ENCODE peak calls at places on chromosomes 3 and 15, in four cellular contexts. V is IMR-90, H is GM12878, R is K562. K is an unnamed sample.

GRCh38 chr3:195260286-195260905 is 10.6 kb downstream of the XXYLT1 start:
- DNase-seq in H (no peak), V (no peak), R (no peak), K (no peak)

GRCh38 chr3:17741621-17742091 is 775 bp downstream of the TBC1D5 start:
- DNase-seq in V (no peak), H (no peak), R (peak; percentile 39), K (no peak)

GRCh38 chr3:56796202-56796601 is 5.5 kb downstream of the ARHGEF3 start:
- DNase-seq in R (no peak), H (no peak), V (peak; percentile 61), K (no peak)

GRCh38 chr3:64450396-64450956 is 225.2 kb upstream of the PRICKLE2 start:
- DNase-seq in H (peak; percentile 12), V (no peak), R (no peak), K (no peak)

GRCh38 chr3:17065315-17065714 is 180.6 kb downstream of the PLCL2 start:
- DNase-seq in V (no peak), R (no peak), H (no peak), K (no peak)

GRCh38 chr15:89707577-89707976 is 17.0 kb downstream of the WDR93 start:
- DNase-seq in H (no peak), R (no peak), V (no peak), K (no peak)

GRCh38 chr3:31704651-31705179 is 172.0 kb downstream of the STT3B start:
- DNase-seq in R (no peak), H (no peak), V (peak; percentile 92), K (peak; percentile 62)

GRCh38 chr15:59170295-59170881 is 36.3 kb upstream of the LDHAL6B start:
- DNase-seq in H (no peak), V (no peak), R (no peak), K (no peak)

GRCh38 chr3:39668420-39668819 is 141.0 kb upstream of the MYRIP start:
- DNase-seq in R (peak; percentile 54), V (peak; percentile 38), H (no peak), K (peak; percentile 13)

GRCh38 chr3:78986702-78987101 is 781.1 kb downstream of the ROBO1 start:
- DNase-seq in H (no peak), V (no peak), R (no peak), K (no peak)

GRCh38 chr3:110708166-110708565 is 363.4 kb upstream of the NECTIN3 start:
- DNase-seq in V (no peak), H (no peak), R (no peak), K (no peak)

GRCh38 chr15:61227269-61228024 is 1.7 kb downstream of the RORA start:
- DNase-seq in R (no peak), H (no peak), V (peak; percentile 50), K (peak; percentile 10)

GRCh38 chr3:117898722-117899121 is 1135.9 kb downstream of the IGSF11 start:
- DNase-seq in R (peak; percentile 1), H (no peak), V (no peak), K (peak; percentile 52)

GRCh38 chr3:98013428-98014349 is 21.4 kb downstream of the GABRR3 start:
- DNase-seq in H (no peak), R (no peak), V (peak; percentile 33), K (peak; percentile 31)

GRCh38 chr15:89003865-89004725 is 84.2 kb upstream of the ABHD2 start:
- DNase-seq in R (peak; percentile 78), H (no peak), V (peak; percentile 73), K (peak; percentile 78)

GRCh38 chr3:75101329-75102147 is 487.1 kb upstream of the CNTN3 start:
- DNase-seq in R (no peak), V (no peak), H (no peak), K (no peak)

GRCh38 chr15:39581501-39582285 is 814 bp downstream of the THBS1 start:
- DNase-seq in R (peak; percentile 18), V (peak; percentile 65), H (no peak), K (peak; percentile 52)

GRCh38 chr3:152461460-152461859 is 192.7 kb downstream of the MBNL1 start:
- DNase-seq in V (no peak), H (no peak), R (no peak), K (no peak)

GRCh38 chr15:52220896-52221660 is 29.9 kb upstream of the GNB5 start:
- DNase-seq in H (no peak), V (no peak), R (no peak), K (no peak)

GRCh38 chr15:29713784-29714183 is 108.5 kb downstream of the TJP1 start:
- DNase-seq in R (no peak), H (no peak), V (no peak), K (no peak)

GRCh38 chr3:179069762-179070390 is 1.7 kb downstream of the ZMAT3 start:
- DNase-seq in H (no peak), R (no peak), V (peak; percentile 58), K (no peak)

GRCh38 chr3:54685213-54685612 is 242.6 kb downstream of the LRTM1 start:
- DNase-seq in H (no peak), R (no peak), V (no peak), K (no peak)

GRCh38 chr15:44782516-44782915 is 46.2 kb downstream of the TRIM69 start:
- DNase-seq in R (no peak), V (no peak), H (no peak), K (no peak)

GRCh38 chr15:66698318-66698961 is 3.6 kb upstream of the SMAD6 start:
- DNase-seq in R (peak; percentile 61), V (peak; percentile 56), H (no peak), K (peak; percentile 93)

GRCh38 chr15:90264649-90265048 is 823 bp upstream of the NGRN start:
- DNase-seq in H (no peak), R (no peak), V (no peak), K (peak; percentile 18)

GRCh38 chr3:3627104-3627503 is 172.1 kb upstream of the LRRN1 start:
- DNase-seq in V (no peak), R (no peak), H (no peak), K (no peak)

GRCh38 chr15:67048281-67049279 is 16.8 kb upstream of the SMAD3 start:
- DNase-seq in H (no peak), V (peak; percentile 96), R (no peak), K (peak; percentile 98)

GRCh38 chr3:133573054-133573628 is 345 bp upstream of the CDV3 start:
- DNase-seq in R (peak; percentile 92), H (peak; percentile 99), V (peak; percentile 100), K (peak; percentile 74)

GRCh38 chr15:52780172-52780980 is 9.8 kb downstream of the ONECUT1 start:
- DNase-seq in H (peak; percentile 39), V (peak; percentile 41), R (peak; percentile 44), K (peak; percentile 55)

GRCh38 chr3:127483902-127484591 is 106.5 kb downstream of the TPRA1 start:
- DNase-seq in V (no peak), R (no peak), H (peak; percentile 38), K (no peak)

GRCh38 chr3:188926741-188927650 is 244.8 kb upstream of the TPRG1 start:
- DNase-seq in R (no peak), H (no peak), V (peak; percentile 8), K (no peak)

GRCh38 chr3:71447803-71448202 is 135.7 kb downstream of the FOXP1 start:
- DNase-seq in R (no peak), V (peak; percentile 46), H (no peak), K (no peak)

GRCh38 chr15:45022871-45023658 is at the start of gene SORD:
- DNase-seq in R (peak; percentile 97), V (peak; percentile 69), H (no peak), K (peak; percentile 79)

GRCh38 chr3:159872374-159873109 is 116.1 kb upstream of the IL12A start:
- DNase-seq in V (peak; percentile 95), R (no peak), H (no peak), K (peak; percentile 83)

GRCh38 chr3:23979569-23979968 is 34.5 kb downstream of the NR1D2 start:
- DNase-seq in V (peak; percentile 18), H (no peak), R (no peak), K (no peak)

GRCh38 chr3:29755416-29755815 is 474.5 kb downstream of the RBMS3 start:
- DNase-seq in V (no peak), H (no peak), R (no peak), K (no peak)

GRCh38 chr3:15933439-15934144 is 135.8 kb upstream of the ANKRD28 start:
- DNase-seq in V (peak; percentile 82), R (no peak), H (no peak), K (no peak)

GRCh38 chr3:21920431-21920830 is 169.4 kb upstream of the ZNF385D start:
- DNase-seq in H (no peak), R (no peak), V (peak; percentile 94), K (no peak)
- TF ChIP-seq RCOR1 in H (no peak), R (no peak), V (no peak), K (no peak)

GRCh38 chr3:22922317-22922716 is 280.8 kb upstream of the UBE2E2 start:
- DNase-seq in V (peak; percentile 9), R (no peak), H (no peak), K (peak; percentile 18)
- TF ChIP-seq CEBPB in V (no peak), R (no peak), H (no peak), K (no peak)

GRCh38 chr15:57439128-57440030 is 63.1 kb downstream of the CGNL1 start:
- DNase-seq in R (no peak), H (no peak), V (no peak), K (no peak)

GRCh38 chr15:57436961-57437360 is 60.7 kb downstream of the CGNL1 start:
- DNase-seq in H (no peak), V (no peak), R (no peak), K (no peak)

GRCh38 chr15:57438166-57438565 is 61.9 kb downstream of the CGNL1 start:
- DNase-seq in R (no peak), H (no peak), V (no peak), K (no peak)

GRCh38 chr15:57437564-57437963 is 61.3 kb downstream of the CGNL1 start:
- DNase-seq in H (no peak), R (no peak), V (no peak), K (no peak)

GRCh38 chr15:57436166-57436565 is 59.9 kb downstream of the CGNL1 start:
- DNase-seq in V (no peak), R (no peak), H (no peak), K (no peak)
- TF ChIP-seq RCOR1 in V (no peak), R (no peak), H (no peak), K (no peak)

DNA sequence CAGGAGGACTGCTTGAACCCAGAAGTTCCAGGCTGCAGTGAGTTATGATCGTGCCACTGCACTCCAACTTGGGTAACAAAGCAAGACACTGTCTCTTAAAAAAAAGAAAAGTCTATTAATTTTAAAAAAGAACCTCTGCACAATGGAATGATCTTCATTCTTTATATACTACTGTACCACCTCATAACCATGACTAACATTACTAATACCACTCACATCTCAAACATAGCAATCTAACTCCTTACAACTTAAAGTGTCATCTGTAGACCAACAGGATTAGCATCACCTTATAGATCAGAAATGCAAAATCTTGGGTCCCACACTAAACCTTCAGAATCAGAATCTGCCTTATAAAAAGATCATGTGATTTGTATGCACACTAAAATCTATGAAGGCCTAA is 48.8 kb upstream of the MAP4 start:
- DNase-seq in R (no peak), V (peak; percentile 36), H (no peak), K (no peak)
- TF ChIP-seq CEBPB in R (no peak), V (no peak), H (no peak), K (no peak)

DNA sequence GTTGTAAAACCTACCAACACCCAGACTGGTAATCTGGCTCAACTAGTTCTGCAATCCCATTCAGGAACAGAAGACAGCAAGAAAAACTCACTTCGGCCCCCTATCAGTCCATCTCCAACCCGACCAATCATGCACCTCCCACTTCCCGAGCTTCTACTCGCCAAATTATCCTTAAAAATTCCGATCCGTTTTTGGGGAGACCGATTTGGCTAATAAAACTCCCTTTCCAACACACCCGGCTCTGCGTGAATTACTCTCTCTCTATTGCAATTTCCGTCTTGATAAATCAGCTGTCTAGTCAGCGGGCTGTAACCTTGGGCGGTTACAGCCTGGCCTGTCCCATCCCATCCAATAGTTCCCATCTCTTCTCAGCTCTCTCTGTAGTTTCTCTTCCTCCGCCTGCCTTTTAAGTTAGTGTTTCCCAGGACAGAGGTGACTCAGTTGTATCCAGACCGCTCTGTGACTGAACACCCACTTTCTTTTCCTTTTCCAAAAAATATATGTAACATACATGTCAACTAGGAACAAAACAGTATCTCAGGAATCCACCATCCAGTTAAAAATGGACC is 780 bp upstream of the ACAD9 start:
- DNase-seq in R (peak; percentile 35), V (peak; percentile 77), H (peak; percentile 8), K (no peak)
- TF ChIP-seq RCOR1 in R (no peak), V (no peak), H (no peak), K (no peak)